ENCODE peak calls at places on chromosome 20, in nine cellular contexts. V, K, O, W, E, M, L, Y and A are unnamed samples.

GRCh38 chr20:58790440-58790839 is 60.3 kb downstream of the GNAS-AS1 start:
- DNase-seq in V (no peak), K (no peak), O (no peak), W (no peak), E (no peak), M (no peak), L (no peak), Y (peak), A (no peak)

GRCh38 chr20:63952210-63952535 is 4.0 kb downstream of the UCKL1 start:
- DNase-seq in V (no peak), K (no peak), O (no peak), W (no peak), E (no peak), M (no peak), L (no peak), Y (peak), A (no peak)

GRCh38 chr20:25054995-25055629 is 2.8 kb downstream of the ACSS1 start:
- DNase-seq in V (no peak), K (peak), O (no peak), W (no peak), E (peak), M (no peak), L (no peak), Y (no peak), A (no peak)

GRCh38 chr20:38730989-38731737 is 6.9 kb downstream of the SLC32A1 start:
- DNase-seq in V (peak), K (peak), O (peak), W (no peak), E (peak), M (peak), L (peak), Y (peak), A (peak)

GRCh38 chr20:24669701-24670100 is 200.3 kb downstream of the SYNDIG1 start:
- DNase-seq in V (no peak), K (no peak), O (no peak), W (no peak), E (no peak), M (no peak), L (no peak), Y (peak), A (no peak)

GRCh38 chr20:51700809-51701285 is 67.3 kb downstream of the ATP9A start:
- DNase-seq in V (no peak), K (peak), O (peak), W (no peak), E (no peak), M (no peak), L (peak), Y (no peak), A (no peak)

GRCh38 chr20:34703573-34704176 is 469 bp upstream of the TP53INP2 start:
- DNase-seq in V (no peak), K (peak), O (peak), W (no peak), E (peak), M (no peak), L (peak), Y (no peak), A (peak)

GRCh38 chr20:4493386-4493785 is 228.3 kb upstream of the PRND start:
- DNase-seq in V (no peak), K (no peak), O (no peak), W (no peak), E (no peak), M (no peak), L (no peak), Y (no peak), A (no peak)

GRCh38 chr20:31718952-31719643 is 3.6 kb downstream of the BCL2L1 start:
- DNase-seq in V (peak), K (no peak), O (no peak), W (no peak), E (no peak), M (no peak), L (peak), Y (no peak), A (no peak)

GRCh38 chr20:37958856-37959255 is 55.9 kb downstream of the VSTM2L start:
- DNase-seq in V (no peak), K (no peak), O (no peak), W (no peak), E (no peak), M (no peak), L (no peak), Y (no peak), A (no peak)

DNA sequence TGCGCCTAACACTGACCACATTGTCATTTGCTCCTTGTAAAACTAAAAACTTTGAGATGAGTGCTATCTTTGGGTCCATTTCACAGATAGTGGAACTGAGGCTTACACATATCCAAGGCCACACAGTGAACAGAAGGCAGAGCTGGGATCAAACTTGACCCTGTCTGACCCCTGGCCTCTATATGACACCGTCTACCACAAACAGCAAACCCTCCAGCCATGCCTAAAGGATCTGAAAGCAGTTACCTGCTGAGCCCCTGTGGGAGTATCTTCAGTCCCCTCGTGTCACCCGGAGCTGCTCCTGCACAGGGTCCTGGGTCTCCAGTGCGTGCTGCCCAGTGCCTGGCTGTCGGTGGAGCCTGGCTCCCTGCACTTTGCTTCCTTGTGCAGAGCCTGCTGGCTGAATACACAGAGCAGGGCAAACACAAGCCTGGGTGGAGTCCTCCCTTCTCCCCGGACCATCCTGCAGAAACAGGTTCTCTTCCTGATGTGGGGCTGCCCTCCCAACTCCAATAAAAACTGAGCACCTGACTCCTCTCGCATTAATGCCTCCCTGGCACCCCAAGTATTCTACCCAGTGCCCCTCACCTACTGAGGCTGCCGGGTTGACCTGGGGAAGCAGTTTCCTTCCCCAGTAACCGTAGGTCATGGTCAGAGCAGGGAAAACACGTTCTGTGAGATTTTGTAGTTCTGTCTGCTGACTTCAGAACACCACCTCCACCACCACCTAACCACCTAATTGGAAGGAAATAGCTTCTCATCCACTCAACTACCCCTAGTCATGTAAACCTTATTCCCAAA is at the start of gene BCAS1:
- DNase-seq in V (no peak), K (no peak), O (no peak), W (no peak), E (no peak), M (no peak), L (peak), Y (no peak), A (no peak)
- TF ChIP-seq POLR2A in V (no peak), K (no peak), O (no peak), W (no peak), E (no peak), M (no peak), L (no peak), Y (no peak), A (no peak)

DNA sequence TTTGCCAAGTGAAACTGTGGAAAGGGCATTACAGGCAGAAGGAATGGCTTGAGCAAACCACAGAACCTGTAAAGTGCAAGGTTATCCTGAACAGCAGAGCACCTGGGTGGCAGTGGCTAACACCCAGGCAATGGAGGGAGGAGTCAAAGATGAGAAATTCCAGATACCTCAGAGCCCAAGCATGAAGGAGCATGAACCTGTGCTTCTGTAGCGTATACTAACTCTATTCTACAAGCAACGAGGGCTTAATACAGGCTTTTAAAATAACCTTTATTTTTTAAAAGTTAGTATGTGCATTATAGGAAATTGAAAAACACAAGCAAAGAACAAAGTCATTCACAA is 77.0 kb downstream of the CNBD2 start:
- DNase-seq in V (no peak), K (no peak), O (no peak), W (no peak), E (no peak), M (no peak), L (no peak), Y (no peak), A (no peak)
- TF ChIP-seq POLR2A in V (no peak), K (no peak), O (no peak), W (no peak), E (no peak), M (no peak), L (no peak), Y (no peak), A (no peak)

GRCh38 chr20:5749512-5750490 is at the start of gene SHLD1:
- DNase-seq in V (peak), K (peak), O (peak), W (peak), E (peak), M (peak), L (peak), Y (peak), A (peak)
- TF ChIP-seq POLR2A in V (no peak), K (no peak), O (no peak), W (no peak), E (no peak), M (no peak), L (no peak), Y (no peak), A (no peak)

GRCh38 chr20:49043000-49043399 is 3.1 kb upstream of the CSE1L start:
- DNase-seq in V (no peak), K (no peak), O (no peak), W (no peak), E (no peak), M (no peak), L (peak), Y (no peak), A (no peak)

GRCh38 chr20:49045440-49046086 is 549 bp upstream of the CSE1L start:
- DNase-seq in V (no peak), K (peak), O (no peak), W (peak), E (peak), M (no peak), L (peak), Y (peak), A (no peak)

GRCh38 chr20:49046087-49046900 is at the start of gene CSE1L:
- DNase-seq in V (peak), K (peak), O (peak), W (peak), E (peak), M (peak), L (peak), Y (peak), A (peak)
- TF ChIP-seq POLR2A in V (peak), K (peak), O (no peak), W (peak), E (no peak), M (no peak), L (peak), Y (no peak), A (peak)